ENCODE peak calls at places on chromosomes 11 and 22, in four cellular contexts. K is HepG2, T is GM12878, D is WTC11. L is an unnamed sample.

GRCh38 chr11:113114452-113115027 is 153.3 kb downstream of the NCAM1 start:
- DNase-seq in D (peak), T (no peak), K (peak), L (peak)

GRCh38 chr11:130940706-130941105 is 24.4 kb upstream of the SNX19 start:
- DNase-seq in K (no peak), D (no peak), T (no peak), L (no peak)

GRCh38 chr22:24319451-24319850 is 48.8 kb downstream of the SPECC1L start:
- DNase-seq in T (no peak), K (no peak), D (no peak), L (no peak)

GRCh38 chr11:67266424-67267187 is at the start of gene GRK2:
- DNase-seq in D (no peak), K (no peak), T (no peak), L (peak)

GRCh38 chr22:45202333-45203149 is 38.2 kb downstream of the KIAA0930 start:
- DNase-seq in K (no peak), D (no peak), T (no peak), L (no peak)

GRCh38 chr11:9150944-9151343 is 59.5 kb upstream of the SCUBE2 start:
- DNase-seq in K (no peak), T (no peak), D (no peak), L (no peak)

GRCh38 chr11:19972091-19972490 is 188.2 kb downstream of the DBX1 start:
- DNase-seq in K (no peak), T (no peak), D (no peak), L (no peak)

GRCh38 chr22:17792854-17793434 is 18.7 kb upstream of the BID start:
- DNase-seq in T (no peak), D (no peak), K (no peak), L (no peak)

GRCh38 chr11:12802418-12803085 is 128.3 kb downstream of the TEAD1 start:
- DNase-seq in T (no peak), K (peak), D (no peak), L (peak)

GRCh38 chr11:71305041-71305440 is 52.7 kb upstream of the SHANK2 start:
- DNase-seq in T (no peak), D (no peak), K (no peak), L (no peak)

GRCh38 chr11:126082251-126083109 is 19.8 kb upstream of the CDON start:
- DNase-seq in D (peak), T (no peak), K (no peak), L (no peak)

GRCh38 chr22:24023204-24023789 is 12.2 kb downstream of the CABIN1 start:
- DNase-seq in K (no peak), D (no peak), T (no peak), L (no peak)

GRCh38 chr22:40224702-40225101 is 47.0 kb downstream of the TNRC6B start:
- DNase-seq in T (no peak), K (no peak), D (no peak), L (no peak)

GRCh38 chr11:2940166-2940929 is 11.1 kb upstream of the PHLDA2 start:
- DNase-seq in T (no peak), K (peak), D (no peak), L (no peak)

GRCh38 chr11:31809857-31810778 is 1.0 kb downstream of the PAX6 start:
- DNase-seq in T (no peak), K (no peak), D (peak), L (peak)

GRCh38 chr11:44263711-44264110 is 46.2 kb downstream of the ALX4 start:
- DNase-seq in K (no peak), D (no peak), T (no peak), L (no peak)

GRCh38 chr22:39383841-39384625 is 15.5 kb upstream of the TAB1 start:
- DNase-seq in D (no peak), T (no peak), K (no peak), L (no peak)

GRCh38 chr11:41779401-41779960 is 320.0 kb upstream of the LRRC4C start:
- DNase-seq in D (no peak), T (no peak), K (no peak), L (no peak)

GRCh38 chr22:39384750-39385480 is 14.7 kb upstream of the TAB1 start:
- DNase-seq in K (peak), D (peak), T (no peak), L (peak)

GRCh38 chr22:36009085-36009484 is 19.5 kb downstream of the RBFOX2 start:
- DNase-seq in D (no peak), K (no peak), T (no peak), L (no peak)

DNA sequence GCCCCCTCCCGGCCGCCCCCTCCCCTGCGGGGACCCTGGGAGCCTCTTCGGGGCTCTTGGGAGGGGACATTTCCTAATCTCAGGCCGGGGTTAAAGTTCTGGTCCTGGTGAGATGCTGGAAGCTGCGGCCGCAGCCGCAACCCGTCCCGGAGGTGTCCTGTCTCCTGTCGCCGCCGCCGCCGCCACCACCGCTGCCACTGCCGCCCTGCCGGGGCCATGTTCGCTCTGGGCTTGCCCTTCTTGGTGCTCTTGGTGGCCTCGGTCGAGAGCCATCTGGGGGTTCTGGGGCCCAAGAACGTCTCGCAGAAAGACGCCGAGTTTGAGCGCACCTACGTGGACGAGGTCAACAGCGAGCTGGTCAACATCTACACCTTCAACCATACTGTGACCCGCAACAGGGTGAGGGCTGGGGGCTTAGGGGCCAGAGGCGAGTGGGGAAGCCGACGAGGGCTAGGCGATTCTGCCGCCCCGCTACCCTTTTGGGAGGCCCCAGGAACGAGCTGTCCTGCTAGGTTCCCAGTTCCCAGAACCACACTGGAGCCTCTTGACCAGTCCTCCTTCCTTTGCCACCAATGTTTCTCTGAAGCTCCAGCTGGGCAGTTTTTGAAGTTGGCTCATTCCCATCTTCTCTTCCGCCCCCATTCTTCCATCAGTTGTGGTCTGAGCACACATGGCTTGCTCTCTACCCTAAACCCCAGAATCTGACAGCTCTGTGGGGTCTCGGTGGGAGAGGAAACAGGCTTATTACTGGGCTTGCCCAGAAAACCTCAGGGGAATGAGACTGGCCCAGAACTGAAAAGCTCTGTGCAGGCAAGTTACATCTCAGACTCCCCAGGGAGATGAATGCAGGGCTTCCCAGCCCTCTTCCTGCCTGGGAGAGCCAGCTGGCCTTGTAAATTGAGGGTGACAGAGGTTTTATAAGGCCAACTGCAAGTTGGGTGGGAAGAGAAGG is 781 bp downstream of the SIDT2 start:
- DNase-seq in K (no peak), D (peak), T (peak), L (peak)
- TF ChIP-seq TCF7 in K (no peak), D (no peak), T (no peak), L (no peak)

DNA sequence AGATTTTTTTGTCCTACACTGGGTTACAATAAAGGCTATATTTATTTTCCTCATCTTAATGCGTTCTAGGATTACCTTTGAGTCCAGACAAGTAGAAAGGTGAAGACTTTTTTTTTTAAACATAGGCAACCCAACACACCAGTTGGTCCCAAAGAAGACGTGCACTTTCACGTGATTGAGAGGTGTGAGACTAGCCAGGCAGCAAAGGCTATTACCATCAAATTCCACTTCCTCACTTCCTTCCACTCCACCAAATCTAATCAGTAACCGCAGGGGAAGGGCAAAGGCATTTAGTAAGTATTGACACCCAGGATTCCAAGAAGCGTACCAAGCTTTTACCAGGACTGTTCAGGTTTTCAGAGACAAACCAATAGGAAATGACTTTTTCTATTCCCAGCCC is 109.3 kb downstream of the APIP start:
- DNase-seq in T (no peak), K (no peak), D (no peak), L (no peak)
- TF ChIP-seq TCF7 in T (no peak), K (no peak), D (no peak), L (no peak)

GRCh38 chr11:65045728-65046127 is 4.7 kb downstream of the SAC3D1 start:
- DNase-seq in K (no peak), D (no peak), T (no peak), L (no peak)

GRCh38 chr11:65051389-65051858 is 6.9 kb downstream of the NAALADL1 start:
- DNase-seq in D (no peak), K (no peak), T (no peak), L (no peak)

GRCh38 chr11:65045061-65045460 is 4.1 kb downstream of the SAC3D1 start:
- DNase-seq in D (no peak), K (no peak), T (no peak), L (peak)

GRCh38 chr11:65043881-65044501 is 3.0 kb downstream of the SAC3D1 start:
- DNase-seq in T (no peak), K (no peak), D (no peak), L (peak)

GRCh38 chr11:65047581-65048422 is 6.8 kb downstream of the SAC3D1 start:
- DNase-seq in D (peak), K (no peak), T (no peak), L (peak)
- TF ChIP-seq TCF7 in D (no peak), K (no peak), T (no peak), L (no peak)

GRCh38 chr11:73810637-73811036 is 23.0 kb downstream of the MRPL48 start:
- DNase-seq in D (no peak), T (no peak), K (no peak), L (no peak)

GRCh38 chr11:73814812-73815211 is 27.1 kb downstream of the MRPL48 start:
- DNase-seq in T (no peak), K (no peak), D (no peak), L (no peak)

GRCh38 chr11:73808052-73808451 is 20.4 kb downstream of the MRPL48 start:
- DNase-seq in D (no peak), T (no peak), K (no peak), L (no peak)

DNA sequence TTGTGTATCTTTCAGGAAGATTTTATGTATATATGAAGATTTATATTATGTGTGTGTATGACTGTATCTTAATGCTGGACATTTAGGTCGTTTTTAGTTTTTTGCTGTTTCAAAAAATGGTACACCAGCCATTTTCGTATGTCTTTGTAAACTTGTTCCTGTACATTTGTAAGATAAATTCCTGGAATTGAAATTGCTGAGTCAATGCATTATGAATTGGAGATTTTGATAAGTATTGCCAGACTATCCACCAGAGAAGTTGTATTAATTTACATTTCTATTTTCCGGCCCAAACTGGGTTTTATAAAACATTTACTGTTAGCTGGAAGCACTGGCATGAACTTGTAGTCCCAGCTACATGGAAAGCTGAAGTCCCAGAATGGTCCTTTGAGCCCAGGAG is 24.6 kb downstream of the MRPL48 start:
- DNase-seq in T (no peak), K (no peak), D (no peak), L (no peak)
- TF ChIP-seq TCF7 in T (no peak), K (no peak), D (no peak), L (no peak)

GRCh38 chr11:132064987-132065620 is 694.7 kb downstream of the NTM start:
- DNase-seq in T (no peak), D (no peak), K (no peak), L (no peak)
- TF ChIP-seq TCF7 in T (no peak), D (no peak), K (no peak), L (no peak)

GRCh38 chr11:111601979-111602864 is at the start of gene SIK2:
- DNase-seq in T (peak), K (peak), D (peak), L (peak)

GRCh38 chr11:111604392-111605009 is 2.3 kb downstream of the SIK2 start:
- DNase-seq in D (no peak), K (peak), T (peak), L (peak)

GRCh38 chr11:111603633-111604130 is 1.4 kb downstream of the SIK2 start:
- DNase-seq in K (no peak), D (no peak), T (no peak), L (no peak)

GRCh38 chr11:111601636-111601978 is 642 bp upstream of the SIK2 start:
- DNase-seq in T (no peak), K (no peak), D (no peak), L (no peak)

DNA sequence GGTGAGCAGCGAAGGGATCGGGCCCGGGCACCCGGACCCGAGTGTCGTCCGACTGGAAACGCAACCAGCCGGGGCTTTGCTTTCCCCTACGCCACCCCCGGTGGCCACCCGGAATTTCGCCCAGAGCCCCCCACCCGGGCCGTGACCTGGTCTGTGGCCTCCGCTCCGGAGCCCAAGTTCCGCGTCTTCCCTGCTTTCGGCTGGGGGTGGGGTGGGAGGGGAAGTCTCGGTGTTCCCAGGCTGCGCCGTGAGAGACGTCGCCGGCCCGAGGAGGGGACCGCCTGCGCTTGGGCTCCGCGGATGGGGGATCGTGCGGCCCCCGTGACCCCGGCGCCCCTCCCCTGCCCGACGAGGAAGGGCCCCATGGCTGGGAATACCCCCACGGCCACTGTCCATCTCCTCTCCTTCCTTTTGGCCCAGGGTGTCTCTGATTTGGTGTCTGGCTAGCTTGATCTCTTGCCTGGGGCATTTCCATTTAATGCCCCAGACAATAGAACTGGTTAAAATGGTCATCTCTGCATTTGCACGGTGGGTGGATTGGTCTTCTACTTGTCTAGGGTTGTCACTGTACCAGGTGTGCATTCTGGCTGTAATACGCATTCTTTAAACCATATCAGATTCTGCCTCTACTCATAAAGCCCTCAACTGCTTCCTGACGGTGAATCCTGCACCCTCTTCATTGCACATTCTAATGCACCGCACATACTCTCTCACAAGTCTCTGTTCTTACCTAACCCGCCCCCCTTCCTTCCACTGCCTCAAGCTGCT is 800 bp downstream of the SIK2 start:
- DNase-seq in K (no peak), T (no peak), D (peak), L (peak)
- TF ChIP-seq TCF7 in K (no peak), T (no peak), D (peak), L (no peak)

DNA sequence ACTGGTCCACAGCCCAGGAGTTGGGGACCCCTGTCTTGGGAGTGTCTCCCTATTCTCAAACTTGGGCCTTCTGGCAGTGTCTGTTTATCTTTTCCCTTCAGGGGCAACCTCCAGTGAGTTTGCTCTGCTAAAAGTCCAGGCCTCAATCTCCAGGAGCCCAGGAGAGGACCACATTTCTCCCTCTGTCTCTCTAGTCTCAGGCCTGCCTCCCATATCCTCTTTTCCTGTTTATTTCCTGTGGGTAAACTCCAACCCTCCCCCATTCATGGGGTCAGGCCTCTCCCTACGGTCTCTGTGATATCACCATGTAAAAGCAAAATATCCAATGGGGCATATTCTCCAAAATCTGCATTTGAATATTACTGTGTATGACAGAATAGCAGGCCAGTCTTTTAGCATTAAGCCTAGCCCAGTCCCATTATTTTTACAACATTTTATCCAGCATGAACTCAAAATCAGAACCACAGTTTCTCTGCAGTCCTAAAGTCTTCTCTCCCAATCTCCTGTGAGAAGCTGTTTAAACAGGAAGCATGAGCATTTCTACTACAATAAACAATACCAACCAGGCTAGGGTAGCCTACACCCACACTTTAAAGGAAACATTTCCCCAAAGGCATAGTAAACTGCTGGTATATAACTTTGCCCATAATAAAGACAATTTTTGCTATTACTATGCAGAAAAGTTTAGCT is 18.0 kb upstream of the TMEM135 start:
- DNase-seq in T (no peak), K (no peak), D (no peak), L (no peak)
- TF ChIP-seq TCF7 in T (no peak), K (no peak), D (no peak), L (no peak)

GRCh38 chr11:4606231-4607015 is 1.6 kb downstream of the TRIM68 start:
- DNase-seq in D (no peak), T (no peak), K (no peak), L (no peak)
- TF ChIP-seq TCF7 in D (no peak), T (no peak), K (no peak), L (no peak)

DNA sequence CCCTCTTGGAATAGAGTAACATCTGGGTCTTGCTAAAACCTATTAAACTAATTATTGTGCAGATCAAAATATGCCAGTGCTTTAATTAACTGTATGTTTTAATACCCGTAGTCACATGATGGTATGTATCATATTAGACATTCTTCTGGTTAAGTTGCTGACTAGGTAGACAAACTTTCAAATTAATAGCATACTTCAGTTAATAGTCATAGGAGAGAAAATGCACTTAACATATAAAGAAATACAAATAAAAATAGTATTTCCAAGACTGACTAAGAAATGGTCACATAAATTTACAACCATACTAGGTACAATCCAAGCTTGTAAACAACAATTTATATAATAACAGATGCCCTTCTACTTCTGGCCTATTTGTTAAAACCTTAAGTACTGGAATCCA is 7.6 kb upstream of the EXPH5 start:
- DNase-seq in T (no peak), K (no peak), D (no peak), L (no peak)
- TF ChIP-seq TCF7 in T (no peak), K (no peak), D (no peak), L (no peak)

GRCh38 chr11:65432133-65432650 is 9.6 kb downstream of the NEAT1 start:
- DNase-seq in D (no peak), K (no peak), T (no peak), L (no peak)

GRCh38 chr11:65434667-65435179 is 12.1 kb downstream of the NEAT1 start:
- DNase-seq in T (no peak), D (no peak), K (no peak), L (no peak)

GRCh38 chr11:65432686-65433582 is 10.3 kb downstream of the NEAT1 start:
- DNase-seq in D (no peak), T (no peak), K (no peak), L (peak)

GRCh38 chr11:65434057-65434666 is 11.6 kb downstream of the NEAT1 start:
- DNase-seq in D (no peak), K (no peak), T (no peak), L (no peak)

GRCh38 chr11:65433657-65434056 is 11.1 kb downstream of the NEAT1 start:
- DNase-seq in K (no peak), D (no peak), T (no peak), L (no peak)
- TF ChIP-seq TCF7 in K (no peak), D (no peak), T (no peak), L (no peak)

L was measured in K562.